ENCODE peak calls at places on chromosome 19, in five cellular contexts. C is HFFc6, U is HCT116, P is KG1, V is Right ventricle myocardium superior. H is an unnamed sample.

GRCh38 chr19:12867120-12868099 is 13.8 kb downstream of the DNASE2 start:
- DNase-seq in C (no peak), V (peak), P (no peak), U (no peak), H (no peak)

GRCh38 chr19:48123907-48124675 is 13.5 kb upstream of the PLA2G4C start:
- DNase-seq in V (no peak), C (peak), P (no peak), U (peak), H (peak)

GRCh38 chr19:45428385-45429231 is 4.9 kb upstream of the ERCC1 start:
- DNase-seq in V (peak), C (no peak), U (no peak), P (no peak), H (no peak)

GRCh38 chr19:13622727-13623126 is 116.4 kb upstream of the CACNA1A start:
- DNase-seq in V (no peak), U (no peak), P (no peak), C (no peak), H (no peak)

GRCh38 chr19:4352701-4353121 is 9.3 kb downstream of the MPND start:
- DNase-seq in P (no peak), V (peak), U (no peak), C (peak), H (peak)

GRCh38 chr19:39212377-39212742 is 8.3 kb upstream of the SYCN start:
- DNase-seq in P (no peak), V (peak), U (peak), C (no peak), H (peak)

GRCh38 chr19:15701757-15702589 is 25.9 kb upstream of the OR10H2 start:
- DNase-seq in C (no peak), U (no peak), V (no peak), P (no peak), H (no peak)

GRCh38 chr19:38516802-38517201 is 83.3 kb downstream of the RYR1 start:
- DNase-seq in V (no peak), C (no peak), P (no peak), U (no peak), H (no peak)

GRCh38 chr19:18418725-18419194 is 438 bp upstream of the SSBP4 start:
- DNase-seq in C (peak), P (no peak), V (peak), U (no peak), H (peak)

GRCh38 chr19:42303101-42303464 is 659 bp upstream of the PAFAH1B3 start:
- DNase-seq in U (no peak), P (no peak), V (no peak), C (no peak), H (no peak)

GRCh38 chr19:10152100-10152499 is 32.4 kb upstream of the EIF3G start:
- DNase-seq in C (peak), V (no peak), U (no peak), P (no peak), H (peak)